ENCODE peak calls at places on chromosomes 13 and 19, in four cellular contexts. D, A, R and F are unnamed samples.

GRCh38 chr19:3548594-3548993 is 8.8 kb downstream of the MFSD12 start:
- DNase-seq in D (no peak), A (no peak), R (no peak), F (no peak)

GRCh38 chr13:67135356-67135755 is 94.8 kb downstream of the PCDH9 start:
- DNase-seq in D (no peak), A (no peak), R (no peak), F (no peak)

GRCh38 chr13:26837997-26838396 is 77.4 kb upstream of the GPR12 start:
- DNase-seq in D (no peak), A (no peak), R (no peak), F (no peak)

GRCh38 chr19:35168261-35168660 is 13.7 kb downstream of the FXYD5 start:
- DNase-seq in D (no peak), A (no peak), R (no peak), F (no peak)

GRCh38 chr19:47203254-47203653 is 27.7 kb downstream of the BBC3 start:
- DNase-seq in D (no peak), A (no peak), R (no peak), F (no peak)

GRCh38 chr13:109331898-109332297 is 454.5 kb downstream of the IRS2 start:
- DNase-seq in D (peak; percentile 81), A (peak; percentile 7), R (no peak), F (peak; percentile 93)

GRCh38 chr13:52850396-52851152 is 2.1 kb upstream of the PCDH8 start:
- DNase-seq in D (peak; percentile 79), A (peak; percentile 80), R (peak; percentile 88), F (peak; percentile 78)

GRCh38 chr13:76035711-76036110 is 399.6 kb downstream of the LMO7 start:
- DNase-seq in D (peak; percentile 16), A (no peak), R (peak; percentile 3), F (no peak)

GRCh38 chr13:41053384-41053826 is 7.9 kb upstream of the WBP4 start:
- DNase-seq in D (peak; percentile 59), A (no peak), R (no peak), F (no peak)

GRCh38 chr19:58386166-58386575 is 898 bp upstream of the RPS5 start:
- DNase-seq in D (no peak), A (no peak), R (no peak), F (no peak)

GRCh38 chr19:15672580-15673175 is at the start of gene CYP4F12:
- DNase-seq in D (peak; percentile 81), A (peak; percentile 96), R (no peak), F (no peak)